ENCODE peak calls at places on chromosome 3, in five cellular contexts. One of them, this sample, is unnamed.

GRCh38 chr3:14517601-14518431 is 22.3 kb downstream of the GRIP2 start:
- DNase-seq in body of pancreas: no peak
- DNase-seq in suprapubic skin: peak; percentile 52
- DNase-seq in IMR-90: no peak
- DNase-seq in uterus: peak; percentile 11
- DNase-seq in this sample: peak; percentile 5

GRCh38 chr3:71266875-71267274 is 316.7 kb downstream of the FOXP1 start:
- DNase-seq in body of pancreas: no peak
- DNase-seq in IMR-90: no peak
- DNase-seq in suprapubic skin: no peak
- DNase-seq in uterus: no peak
- DNase-seq in this sample: no peak

GRCh38 chr3:185488465-185488864 is 10.4 kb downstream of the TMEM41A start:
- DNase-seq in IMR-90: no peak
- DNase-seq in suprapubic skin: no peak
- DNase-seq in body of pancreas: no peak
- DNase-seq in uterus: no peak
- DNase-seq in this sample: no peak

GRCh38 chr3:53342353-53342752 is 5.0 kb downstream of the DCP1A start:
- DNase-seq in IMR-90: peak; percentile 16
- DNase-seq in suprapubic skin: no peak
- DNase-seq in body of pancreas: peak; percentile 69
- DNase-seq in uterus: no peak
- DNase-seq in this sample: no peak

GRCh38 chr3:42880183-42880582 is 4.5 kb upstream of the CYP8B1 start:
- DNase-seq in uterus: no peak
- DNase-seq in IMR-90: no peak
- DNase-seq in body of pancreas: no peak
- DNase-seq in suprapubic skin: no peak
- DNase-seq in this sample: no peak

GRCh38 chr3:32045091-32045964 is 61.1 kb upstream of the GPD1L start:
- DNase-seq in IMR-90: peak; percentile 81
- DNase-seq in uterus: peak; percentile 42
- DNase-seq in suprapubic skin: no peak
- DNase-seq in body of pancreas: peak; percentile 82
- DNase-seq in this sample: peak; percentile 30

GRCh38 chr3:46312996-46313395 is 40.9 kb upstream of the CCR2 start:
- DNase-seq in body of pancreas: peak; percentile 12
- DNase-seq in uterus: no peak
- DNase-seq in suprapubic skin: no peak
- DNase-seq in IMR-90: no peak
- DNase-seq in this sample: no peak

GRCh38 chr3:193788189-193788946 is 195.4 kb downstream of the OPA1 start:
- DNase-seq in suprapubic skin: peak; percentile 80
- DNase-seq in IMR-90: peak; percentile 53
- DNase-seq in body of pancreas: peak; percentile 77
- DNase-seq in uterus: peak; percentile 41
- DNase-seq in this sample: peak; percentile 57

GRCh38 chr3:105473521-105474223 is 107.0 kb downstream of the ALCAM start:
- DNase-seq in uterus: no peak
- DNase-seq in IMR-90: peak; percentile 86
- DNase-seq in suprapubic skin: no peak
- DNase-seq in body of pancreas: no peak
- DNase-seq in this sample: no peak

GRCh38 chr3:160450846-160451245 is 1.3 kb upstream of the TRIM59 start:
- DNase-seq in uterus: no peak
- DNase-seq in suprapubic skin: no peak
- DNase-seq in IMR-90: peak; percentile 93
- DNase-seq in body of pancreas: no peak
- DNase-seq in this sample: no peak

GRCh38 chr3:32886296-32886695 is 65.1 kb upstream of the CCR4 start:
- DNase-seq in uterus: no peak
- DNase-seq in suprapubic skin: no peak
- DNase-seq in body of pancreas: no peak
- DNase-seq in IMR-90: no peak
- DNase-seq in this sample: no peak

GRCh38 chr3:14862303-14862660 is 43.5 kb downstream of the FGD5 start:
- DNase-seq in suprapubic skin: no peak
- DNase-seq in body of pancreas: no peak
- DNase-seq in uterus: no peak
- DNase-seq in IMR-90: no peak
- DNase-seq in this sample: no peak

GRCh38 chr3:185347392-185347791 is 15.5 kb upstream of the MAP3K13 start:
- DNase-seq in uterus: no peak
- DNase-seq in body of pancreas: no peak
- DNase-seq in suprapubic skin: no peak
- DNase-seq in IMR-90: no peak
- DNase-seq in this sample: no peak

GRCh38 chr3:118628704-118629341 is 405.8 kb downstream of the IGSF11 start:
- DNase-seq in IMR-90: peak; percentile 72
- DNase-seq in body of pancreas: peak; percentile 74
- DNase-seq in suprapubic skin: no peak
- DNase-seq in uterus: peak; percentile 14
- DNase-seq in this sample: peak; percentile 17

GRCh38 chr3:157128771-157129671 is 30.9 kb downstream of the CCNL1 start:
- DNase-seq in IMR-90: peak; percentile 30
- DNase-seq in body of pancreas: peak; percentile 46
- DNase-seq in suprapubic skin: no peak
- DNase-seq in uterus: peak; percentile 36
- DNase-seq in this sample: peak; percentile 43

GRCh38 chr3:120642368-120642948 is 39.6 kb downstream of the HGD start:
- DNase-seq in body of pancreas: no peak
- DNase-seq in IMR-90: peak; percentile 90
- DNase-seq in suprapubic skin: no peak
- DNase-seq in uterus: no peak
- DNase-seq in this sample: no peak

GRCh38 chr3:182342252-182342651 is 451.1 kb upstream of the ATP11B start:
- DNase-seq in uterus: no peak
- DNase-seq in suprapubic skin: no peak
- DNase-seq in IMR-90: no peak
- DNase-seq in body of pancreas: no peak
- DNase-seq in this sample: no peak

GRCh38 chr3:103112273-103112672 is 677.5 kb downstream of the ZPLD1 start:
- DNase-seq in suprapubic skin: no peak
- DNase-seq in IMR-90: no peak
- DNase-seq in body of pancreas: no peak
- DNase-seq in uterus: no peak
- DNase-seq in this sample: no peak

GRCh38 chr3:69329897-69330296 is 56.0 kb downstream of the FRMD4B start:
- DNase-seq in IMR-90: peak; percentile 4
- DNase-seq in uterus: no peak
- DNase-seq in body of pancreas: no peak
- DNase-seq in suprapubic skin: no peak
- DNase-seq in this sample: no peak

GRCh38 chr3:155352900-155353490 is 59.5 kb upstream of the STRIT1 start:
- DNase-seq in body of pancreas: no peak
- DNase-seq in IMR-90: peak; percentile 21
- DNase-seq in suprapubic skin: no peak
- DNase-seq in uterus: no peak
- DNase-seq in this sample: no peak

GRCh38 chr3:39295184-39295775 is 15.4 kb upstream of the CX3CR1 start:
- DNase-seq in body of pancreas: no peak
- DNase-seq in uterus: no peak
- DNase-seq in IMR-90: no peak
- DNase-seq in suprapubic skin: no peak
- DNase-seq in this sample: no peak

GRCh38 chr3:27589795-27590194 is 105.6 kb upstream of the SLC4A7 start:
- DNase-seq in suprapubic skin: no peak
- DNase-seq in IMR-90: peak; percentile 65
- DNase-seq in body of pancreas: no peak
- DNase-seq in uterus: no peak
- DNase-seq in this sample: no peak

GRCh38 chr3:177286034-177286433 is 88.8 kb upstream of the TBL1XR1 start:
- DNase-seq in IMR-90: no peak
- DNase-seq in body of pancreas: no peak
- DNase-seq in suprapubic skin: no peak
- DNase-seq in uterus: no peak
- DNase-seq in this sample: no peak

GRCh38 chr3:46214751-46215352 is 6.7 kb upstream of the CCR1 start:
- DNase-seq in uterus: no peak
- DNase-seq in IMR-90: no peak
- DNase-seq in suprapubic skin: no peak
- DNase-seq in body of pancreas: peak; percentile 5
- DNase-seq in this sample: no peak

GRCh38 chr3:4497884-4498283 is 4.7 kb downstream of the ITPR1 start:
- DNase-seq in suprapubic skin: no peak
- DNase-seq in body of pancreas: no peak
- DNase-seq in IMR-90: no peak
- DNase-seq in uterus: no peak
- DNase-seq in this sample: no peak

GRCh38 chr3:43496740-43497375 is 125.0 kb downstream of the ANO10 start:
- DNase-seq in IMR-90: peak; percentile 28
- DNase-seq in suprapubic skin: no peak
- DNase-seq in uterus: no peak
- DNase-seq in body of pancreas: no peak
- DNase-seq in this sample: no peak

GRCh38 chr3:194023501-194024280 is 112.3 kb upstream of the HES1 start:
- DNase-seq in uterus: no peak
- DNase-seq in suprapubic skin: no peak
- DNase-seq in body of pancreas: peak; percentile 23
- DNase-seq in IMR-90: no peak
- DNase-seq in this sample: no peak

DNA sequence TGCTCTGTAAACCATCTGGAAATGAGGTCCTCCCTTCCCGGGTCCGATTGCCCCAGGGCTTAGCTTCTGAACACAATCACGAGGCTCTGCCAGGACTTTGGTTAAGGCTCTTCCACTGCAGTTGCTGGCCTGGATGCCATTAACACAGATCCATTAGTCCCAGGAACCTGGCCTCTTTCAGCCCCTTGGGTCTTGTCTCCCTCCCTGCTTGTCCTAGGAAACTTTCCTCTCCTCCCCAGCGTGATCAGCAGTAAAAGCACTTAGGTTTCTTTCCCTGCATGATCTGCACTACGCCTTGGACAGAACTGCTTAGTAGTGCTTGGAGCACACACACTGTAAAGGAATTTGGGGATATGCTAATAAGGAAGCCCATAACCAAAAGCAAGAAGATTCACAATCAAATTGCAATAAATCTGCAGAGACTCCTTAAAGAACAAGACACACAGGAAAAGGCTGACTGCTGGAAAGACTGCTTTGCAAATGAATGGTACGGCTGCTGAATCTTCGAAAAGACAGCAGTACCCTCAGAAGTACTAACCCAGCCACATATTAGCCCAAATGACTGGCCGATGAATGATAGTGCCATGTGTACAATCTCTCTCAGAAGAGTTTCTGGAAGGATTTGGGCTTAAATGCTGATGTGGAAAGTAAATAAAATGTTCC is 154.4 kb downstream of the ECT2 start:
- DNase-seq in suprapubic skin: no peak
- DNase-seq in uterus: no peak
- DNase-seq in body of pancreas: no peak
- DNase-seq in IMR-90: no peak
- DNase-seq in this sample: no peak
- H3K27ac ChIP-seq in suprapubic skin: no peak overlapping the region
- H3K27ac ChIP-seq in uterus: no peak overlapping the region
- H3K27ac ChIP-seq in body of pancreas: no peak overlapping the region
- H3K27ac ChIP-seq in IMR-90: no peak overlapping the region
- H3K27ac ChIP-seq in this sample: no peak overlapping the region

DNA sequence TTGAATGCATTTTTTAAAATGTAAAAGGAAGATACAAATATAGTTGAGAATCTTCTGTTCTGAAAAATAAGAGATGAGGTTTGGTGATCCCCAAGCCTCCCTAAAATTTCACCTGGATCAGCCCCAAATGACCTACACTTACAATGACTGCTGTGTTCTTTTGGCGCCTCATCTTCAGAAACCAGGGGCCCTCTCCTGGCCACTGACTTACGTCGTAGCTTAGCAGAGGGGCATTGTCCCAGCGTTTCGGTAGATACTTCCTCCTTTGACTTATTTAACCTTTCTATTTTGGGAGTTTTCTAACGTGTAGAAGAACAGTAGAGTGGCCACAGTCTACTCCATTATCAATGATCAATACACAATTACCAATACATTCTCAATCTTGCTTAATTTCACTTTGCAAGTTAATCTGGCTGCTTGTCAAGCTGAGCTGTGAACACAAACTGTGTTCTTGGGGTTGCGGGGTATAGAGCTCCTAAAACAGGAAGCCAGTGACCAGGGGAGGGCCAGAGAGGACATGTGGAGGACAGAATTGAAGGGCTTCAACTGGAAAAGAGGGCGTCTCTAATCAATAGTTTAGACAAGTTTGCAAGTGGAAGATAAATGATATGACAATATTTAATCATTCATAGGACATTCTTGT is 419.4 kb downstream of the LPP start:
- DNase-seq in body of pancreas: no peak
- DNase-seq in suprapubic skin: no peak
- DNase-seq in uterus: no peak
- DNase-seq in IMR-90: no peak
- DNase-seq in this sample: no peak
- H3K4me3 ChIP-seq in body of pancreas: no peak overlapping the region
- H3K4me3 ChIP-seq in suprapubic skin: no peak overlapping the region
- H3K4me3 ChIP-seq in uterus: no peak overlapping the region
- H3K4me3 ChIP-seq in IMR-90: no peak overlapping the region
- H3K4me3 ChIP-seq in this sample: no peak overlapping the region

GRCh38 chr3:149659173-149659468 is 1.3 kb upstream of the WWTR1 start:
- DNase-seq in suprapubic skin: no peak
- DNase-seq in body of pancreas: peak; percentile 14
- DNase-seq in IMR-90: no peak
- DNase-seq in uterus: no peak
- DNase-seq in this sample: no peak

GRCh38 chr3:149658444-149659172 is 783 bp upstream of the WWTR1 start:
- DNase-seq in suprapubic skin: peak; percentile 89
- DNase-seq in uterus: peak; percentile 78
- DNase-seq in body of pancreas: peak; percentile 74
- DNase-seq in IMR-90: peak; percentile 86
- DNase-seq in this sample: peak; percentile 79

GRCh38 chr3:149660462-149660861 is 2.6 kb upstream of the WWTR1 start:
- DNase-seq in body of pancreas: no peak
- DNase-seq in uterus: no peak
- DNase-seq in suprapubic skin: no peak
- DNase-seq in IMR-90: no peak
- DNase-seq in this sample: no peak

GRCh38 chr3:149663966-149664365 is 6.1 kb upstream of the WWTR1 start:
- DNase-seq in IMR-90: no peak
- DNase-seq in suprapubic skin: no peak
- DNase-seq in body of pancreas: no peak
- DNase-seq in uterus: no peak
- DNase-seq in this sample: no peak

GRCh38 chr3:149662240-149662887 is 4.5 kb upstream of the WWTR1 start:
- DNase-seq in IMR-90: peak; percentile 70
- DNase-seq in body of pancreas: no peak
- DNase-seq in suprapubic skin: no peak
- DNase-seq in uterus: no peak
- DNase-seq in this sample: no peak
- TF ChIP-seq POLR2A in IMR-90: no peak
- TF ChIP-seq POLR2A in body of pancreas: no peak
- TF ChIP-seq POLR2A in suprapubic skin: no peak
- TF ChIP-seq POLR2A in uterus: no peak
- TF ChIP-seq POLR2A in this sample: no peak

DNA sequence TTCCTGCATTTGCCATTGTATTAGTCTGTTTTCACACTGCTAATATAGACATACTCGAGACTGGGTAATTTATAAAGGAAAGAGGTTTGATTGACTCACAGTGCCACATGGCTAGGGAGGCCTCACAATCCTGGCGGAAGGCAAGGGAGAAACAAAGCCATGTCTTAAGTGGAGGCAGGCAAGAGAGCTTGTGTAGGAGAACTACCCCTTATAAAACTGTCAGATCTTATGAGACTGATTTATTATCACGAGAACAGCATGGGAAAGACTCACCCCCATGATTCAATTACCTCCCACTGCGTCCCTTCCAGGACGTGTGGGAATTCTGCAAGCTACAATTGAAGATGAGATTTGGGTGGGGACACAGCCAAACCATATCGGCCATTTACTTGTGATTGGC is 27.8 kb downstream of the YEATS2 start:
- DNase-seq in IMR-90: no peak
- DNase-seq in body of pancreas: no peak
- DNase-seq in uterus: no peak
- DNase-seq in suprapubic skin: no peak
- DNase-seq in this sample: no peak
- H3K27ac ChIP-seq in IMR-90: no peak overlapping the region
- H3K27ac ChIP-seq in body of pancreas: no peak overlapping the region
- H3K27ac ChIP-seq in uterus: no peak overlapping the region
- H3K27ac ChIP-seq in suprapubic skin: no peak overlapping the region
- H3K27ac ChIP-seq in this sample: no peak overlapping the region